ENCODE peak calls at places on chromosomes 7 and 10, in ten cellular contexts. I, U, W, E, L, C, G, Q, P and Y are unnamed samples.

GRCh38 chr10:75358121-75358520 is 43.4 kb downstream of the ZNF503 start:
- DNase-seq in I (no peak), U (no peak), W (no peak), E (no peak), L (no peak), C (no peak), G (no peak), Q (no peak), P (no peak), Y (no peak)

GRCh38 chr7:100675581-100676350 is 2.2 kb downstream of the GNB2 start:
- DNase-seq in I (no peak), U (peak; percentile 91), W (peak; percentile 96), E (peak; percentile 38), L (no peak), C (peak; percentile 73), G (peak; percentile 97), Q (peak; percentile 66), P (peak; percentile 77), Y (peak; percentile 51)

GRCh38 chr7:25597881-25598456 is 369.7 kb upstream of the NPVF start:
- DNase-seq in I (no peak), U (no peak), W (no peak), E (no peak), L (no peak), C (no peak), G (no peak), Q (peak; percentile 34), P (no peak), Y (peak; percentile 37)

GRCh38 chr10:15476337-15476736 is 105.2 kb upstream of the FAM171A1 start:
- DNase-seq in I (no peak), U (no peak), W (no peak), E (no peak), L (no peak), C (no peak), G (no peak), Q (no peak), P (no peak), Y (no peak)

GRCh38 chr7:1961776-1962276 is 270.9 kb downstream of the MAD1L1 start:
- DNase-seq in I (peak; percentile 43), U (no peak), W (peak; percentile 79), E (no peak), L (no peak), C (peak; percentile 80), G (no peak), Q (peak; percentile 89), P (peak; percentile 85), Y (peak; percentile 9)

GRCh38 chr7:33039257-33039904 is 23.2 kb downstream of the NT5C3A start:
- DNase-seq in I (no peak), U (no peak), W (no peak), E (no peak), L (no peak), C (peak; percentile 37), G (no peak), Q (peak; percentile 43), P (no peak), Y (peak; percentile 31)

GRCh38 chr7:44145419-44145968 is 4.4 kb upstream of the MYL7 start:
- DNase-seq in I (no peak), U (peak; percentile 44), W (peak; percentile 84), E (no peak), L (no peak), C (no peak), G (peak; percentile 79), Q (peak; percentile 26), P (no peak), Y (no peak)

GRCh38 chr10:42783181-42783549 is 570 bp downstream of the BMS1 start:
- DNase-seq in I (peak; percentile 55), U (no peak), W (no peak), E (no peak), L (peak; percentile 21), C (peak; percentile 77), G (no peak), Q (peak; percentile 77), P (peak; percentile 64), Y (peak; percentile 29)

GRCh38 chr7:2523941-2524807 is 4.6 kb downstream of the LFNG start:
- DNase-seq in I (peak; percentile 97), U (no peak), W (peak; percentile 55), E (peak; percentile 38), L (peak; percentile 44), C (peak; percentile 65), G (peak; percentile 96), Q (peak; percentile 34), P (peak; percentile 65), Y (peak; percentile 75)

GRCh38 chr10:23404461-23404980 is 34.4 kb upstream of the OTUD1 start:
- DNase-seq in I (no peak), U (no peak), W (no peak), E (no peak), L (no peak), C (no peak), G (no peak), Q (no peak), P (peak; percentile 18), Y (no peak)

GRCh38 chr7:21923663-21924062 is 22.0 kb downstream of the CDCA7L start:
- DNase-seq in I (no peak), U (no peak), W (no peak), E (no peak), L (no peak), C (peak; percentile 62), G (no peak), Q (peak; percentile 81), P (no peak), Y (peak; percentile 38)

GRCh38 chr10:21726601-21727295 is 192.7 kb downstream of the MLLT10 start:
- DNase-seq in I (no peak), U (no peak), W (no peak), E (no peak), L (no peak), C (no peak), G (no peak), Q (no peak), P (no peak), Y (no peak)

GRCh38 chr10:103592186-103593021 is 98.9 kb downstream of the NEURL1 start:
- DNase-seq in I (no peak), U (no peak), W (peak; percentile 33), E (peak; percentile 38), L (peak; percentile 94), C (peak; percentile 39), G (peak; percentile 89), Q (peak; percentile 59), P (no peak), Y (peak; percentile 51)
- TF ChIP-seq CTCF in I (peak; percentile 74), U (no peak), W (peak; percentile 40), E (peak; percentile 76), L (peak; percentile 77), C (peak; percentile 72), G (peak; percentile 72), Q (peak; percentile 75), P (peak; percentile 83), Y (peak; percentile 50)

DNA sequence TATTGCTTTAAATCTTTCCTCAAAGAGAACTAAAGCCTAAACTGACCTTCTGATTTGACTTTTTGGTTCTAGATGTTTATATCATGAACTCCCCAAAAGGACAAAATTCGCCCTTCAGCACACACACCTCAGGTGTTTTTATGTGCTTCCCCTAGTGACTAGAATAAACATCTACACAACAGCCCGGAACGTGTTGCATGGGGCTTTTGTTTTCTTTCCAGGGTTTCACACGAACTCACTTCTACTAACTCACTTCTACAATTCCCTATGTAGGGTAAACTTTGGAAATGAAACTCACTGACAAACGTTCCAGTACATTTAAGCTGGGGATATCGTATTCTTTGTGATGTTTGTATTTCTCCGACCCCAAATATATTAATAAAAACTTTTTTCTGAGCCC is 1.4 kb downstream of the TRA2A start:
- DNase-seq in I (peak; percentile 72), U (no peak), W (peak; percentile 50), E (no peak), L (peak; percentile 76), C (peak; percentile 55), G (no peak), Q (peak; percentile 57), P (peak; percentile 13), Y (peak; percentile 56)
- TF ChIP-seq CTCF in I (no peak), U (no peak), W (peak; percentile 37), E (peak; percentile 37), L (no peak), C (peak; percentile 11), G (no peak), Q (peak; percentile 23), P (peak; percentile 43), Y (no peak)

GRCh38 chr10:11165591-11166543 is 148.2 kb downstream of the CELF2 start:
- DNase-seq in I (no peak), U (peak; percentile 77), W (peak; percentile 86), E (peak; percentile 20), L (peak; percentile 5), C (peak; percentile 19), G (no peak), Q (peak; percentile 11), P (no peak), Y (no peak)
- TF ChIP-seq CTCF in I (no peak), U (no peak), W (peak; percentile 75), E (peak; percentile 60), L (no peak), C (peak; percentile 41), G (no peak), Q (peak; percentile 41), P (peak; percentile 67), Y (peak; percentile 12)

GRCh38 chr7:77415822-77416620 is at the start of gene GSAP:
- DNase-seq in I (no peak), U (peak; percentile 56), W (peak; percentile 61), E (peak; percentile 42), L (peak; percentile 65), C (no peak), G (peak; percentile 97), Q (no peak), P (no peak), Y (peak; percentile 61)

GRCh38 chr7:77417801-77418200 is 1.7 kb upstream of the GSAP start:
- DNase-seq in I (no peak), U (no peak), W (no peak), E (no peak), L (no peak), C (no peak), G (no peak), Q (no peak), P (no peak), Y (no peak)

GRCh38 chr7:77419102-77419501 is 3.0 kb upstream of the GSAP start:
- DNase-seq in I (no peak), U (no peak), W (no peak), E (no peak), L (no peak), C (no peak), G (peak; percentile 18), Q (no peak), P (no peak), Y (no peak)

GRCh38 chr7:77415474-77415821 is 701 bp downstream of the GSAP start:
- DNase-seq in I (no peak), U (no peak), W (peak; percentile 22), E (no peak), L (no peak), C (no peak), G (no peak), Q (no peak), P (no peak), Y (no peak)

DNA sequence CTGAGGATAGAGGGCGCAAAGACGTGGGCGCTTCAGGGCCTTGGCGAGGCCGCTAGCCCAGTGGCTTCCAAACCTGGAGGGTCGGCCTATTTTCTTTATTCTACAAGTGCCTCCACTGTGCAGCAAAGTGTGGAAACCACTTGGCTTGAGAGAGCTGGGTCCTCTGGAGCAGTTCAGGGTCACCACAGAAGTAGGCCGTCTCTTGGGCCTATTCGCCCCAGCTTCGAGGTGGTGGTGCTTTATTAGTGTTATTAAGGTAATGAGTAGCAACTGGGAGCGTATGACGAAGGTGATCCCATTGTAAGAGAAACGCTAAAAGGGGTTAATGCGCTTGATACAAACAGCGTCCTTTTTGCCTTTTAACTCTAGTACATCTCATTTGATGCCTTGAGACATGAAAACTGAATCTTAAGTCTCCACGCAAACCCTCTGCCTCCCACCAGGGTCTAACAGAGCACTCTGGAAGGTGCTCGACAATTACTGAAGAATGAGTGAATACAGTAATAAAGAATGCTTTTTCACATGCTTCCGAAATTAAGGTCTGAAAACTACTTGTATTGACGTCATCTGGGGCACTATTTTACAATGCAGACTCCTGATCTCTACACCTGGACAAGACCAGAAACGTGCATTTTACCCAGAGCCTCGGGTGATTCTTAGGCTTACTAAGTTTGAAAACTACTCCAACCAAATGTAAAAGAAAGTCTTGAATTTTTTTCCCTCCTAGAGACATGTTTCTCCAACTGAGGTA is 647 bp upstream of the GSAP start:
- DNase-seq in I (no peak), U (no peak), W (no peak), E (no peak), L (peak; percentile 31), C (no peak), G (no peak), Q (no peak), P (no peak), Y (no peak)
- TF ChIP-seq CTCF in I (no peak), U (no peak), W (no peak), E (no peak), L (peak; percentile 26), C (no peak), G (no peak), Q (no peak), P (no peak), Y (no peak)